ENCODE peak calls at places on chromosomes 3 and 15, in four cellular contexts. T is dermis microvascular lymphatic vessel endothelial cell, D is AG09319, F is fibroblast of gingiva. I is an unnamed sample.

GRCh38 chr3:42518800-42519567 is 16.5 kb downstream of the VIPR1 start:
- DNase-seq in D (no peak), T (no peak), F (no peak), I (no peak)

GRCh38 chr3:16739416-16740091 is 134.3 kb upstream of the DAZL start:
- DNase-seq in D (no peak), T (no peak), F (peak), I (peak)

GRCh38 chr15:97867870-97868269 is 92.6 kb upstream of the ARRDC4 start:
- DNase-seq in F (no peak), T (peak), D (no peak), I (no peak)

GRCh38 chr3:57127849-57128566 is 37.1 kb downstream of the IL17RD start:
- DNase-seq in F (peak), D (peak), T (no peak), I (peak)

GRCh38 chr15:39286706-39287105 is 294.2 kb upstream of the THBS1 start:
- DNase-seq in F (no peak), T (no peak), D (no peak), I (no peak)

GRCh38 chr3:47247131-47248064 is 35.2 kb downstream of the KIF9 start:
- DNase-seq in F (no peak), D (no peak), T (no peak), I (no peak)

GRCh38 chr3:105504440-105504951 is 137.8 kb downstream of the ALCAM start:
- DNase-seq in D (no peak), F (no peak), T (no peak), I (no peak)

GRCh38 chr3:177050466-177051237 is 146.6 kb downstream of the TBL1XR1 start:
- DNase-seq in F (peak), D (no peak), T (peak), I (no peak)